ENCODE peak calls at places on chromosomes 16 and 17, in seven cellular contexts. P, S, O, Z, J, U and L are unnamed samples.

GRCh38 chr17:30970757-30971567 is at the start of gene RNF135:
- DNase-seq in J (peak; percentile 87), Z (peak; percentile 93), O (peak; percentile 3), P (peak; percentile 48), U (peak; percentile 42), S (peak; percentile 76), L (peak; percentile 35)

GRCh38 chr17:354651-355556 is 2.3 kb upstream of the RPH3AL start:
- DNase-seq in J (peak; percentile 83), S (no peak), Z (no peak), O (no peak), P (no peak), U (no peak), L (peak; percentile 85)

GRCh38 chr17:67434061-67434525 is 57.0 kb downstream of the PITPNC1 start:
- DNase-seq in Z (no peak), S (peak; percentile 71), P (peak; percentile 66), O (no peak), U (peak; percentile 31), J (peak; percentile 36), L (no peak)

GRCh38 chr17:49676276-49676868 is 1.5 kb downstream of the SPOP start:
- DNase-seq in Z (peak; percentile 29), U (no peak), S (peak; percentile 57), J (no peak), O (no peak), P (peak; percentile 82), L (no peak)

GRCh38 chr17:58052951-58053715 is 30.1 kb upstream of the DYNLL2 start:
- DNase-seq in O (no peak), J (no peak), S (no peak), U (no peak), Z (no peak), P (no peak), L (no peak)

GRCh38 chr16:68478526-68479249 is 30.4 kb upstream of the SMPD3 start:
- DNase-seq in O (no peak), Z (no peak), J (no peak), U (no peak), S (no peak), P (no peak), L (no peak)

GRCh38 chr16:10981697-10982216 is 37.4 kb downstream of the CLEC16A start:
- DNase-seq in Z (no peak), J (no peak), U (no peak), P (no peak), S (peak; percentile 73), O (no peak), L (no peak)

GRCh38 chr16:66228791-66229190 is 137.7 kb upstream of the CDH5 start:
- DNase-seq in U (no peak), J (no peak), P (no peak), O (no peak), Z (no peak), S (no peak), L (peak; percentile 5)